ENCODE peak calls at places on chromosome 20, in five cellular contexts. X is CD8-positive, alpha-beta T cell; V is neural progenitor cell; S is endodermal cell; N is H1. R is an unnamed sample.

GRCh38 chr20:44888226-44889103 is 3.0 kb downstream of the YWHAB start:
- DNase-seq in N (no peak), S (no peak), X (no peak), V (no peak), R (no peak)

GRCh38 chr20:47062226-47062880 is 167.7 kb downstream of the EYA2 start:
- DNase-seq in N (no peak), V (no peak), S (no peak), X (no peak), R (no peak)

GRCh38 chr20:37501940-37502339 is 19.1 kb upstream of the NNAT start:
- DNase-seq in N (no peak), S (peak; percentile 81), V (no peak), X (no peak), R (no peak)

GRCh38 chr20:10573273-10573950 is 100.4 kb downstream of the JAG1 start:
- DNase-seq in N (no peak), V (no peak), X (no peak), S (no peak), R (no peak)

GRCh38 chr20:8639112-8639778 is 429.6 kb upstream of the PLCB4 start:
- DNase-seq in N (no peak), V (peak; percentile 57), X (no peak), S (peak; percentile 58), R (no peak)

GRCh38 chr20:64237316-64237715 is 18.2 kb upstream of the PCMTD2 start:
- DNase-seq in S (no peak), X (no peak), N (no peak), V (no peak), R (no peak)

GRCh38 chr20:25286917-25287316 is 39.0 kb downstream of the PYGB start:
- DNase-seq in N (no peak), S (no peak), X (no peak), V (no peak), R (no peak)

GRCh38 chr20:57496592-57496991 is 28.3 kb downstream of the CTCFL start:
- DNase-seq in X (no peak), S (peak; percentile 4), V (no peak), N (no peak), R (no peak)

GRCh38 chr20:50254466-50255079 is 63.9 kb downstream of the CEBPB start:
- DNase-seq in V (no peak), S (no peak), N (no peak), X (no peak), R (no peak)

GRCh38 chr20:41426361-41426900 is 59.8 kb upstream of the EMILIN3 start:
- DNase-seq in S (no peak), N (no peak), V (no peak), X (no peak), R (no peak)
- H3K36me3 ChIP-seq in S (peaks cover 89% of the 10 kb centered on the region), N (peaks cover 68% of the 10 kb centered on the region), V (peaks cover 5% of the 10 kb centered on the region), X (peaks cover 21% of the 10 kb centered on the region), R (peaks cover 11% of the 10 kb centered on the region)

GRCh38 chr20:18729426-18729825 is 84.2 kb upstream of the SCP2D1 start:
- DNase-seq in S (no peak), V (no peak), N (no peak), X (no peak), R (no peak)

GRCh38 chr20:18728867-18729224 is 84.7 kb upstream of the SCP2D1 start:
- DNase-seq in S (no peak), N (no peak), X (no peak), V (no peak), R (peak; percentile 25)

GRCh38 chr20:18724788-18725476 is 88.7 kb upstream of the SCP2D1 start:
- DNase-seq in S (no peak), X (no peak), V (no peak), N (no peak), R (no peak)

GRCh38 chr20:18727032-18727508 is 86.5 kb upstream of the SCP2D1 start:
- DNase-seq in N (no peak), S (no peak), X (no peak), V (no peak), R (no peak)

GRCh38 chr20:18728165-18728866 is 85.3 kb upstream of the SCP2D1 start:
- DNase-seq in V (no peak), S (no peak), X (no peak), N (no peak), R (peak; percentile 57)
- H3K4me3 ChIP-seq in V (no peak overlapping the region), S (no peak overlapping the region), X (no peak overlapping the region), N (no peak overlapping the region), R (no peak overlapping the region)

GRCh38 chr20:39778847-39779641 is 816.9 kb downstream of the DHX35 start:
- DNase-seq in N (no peak), X (no peak), V (no peak), S (peak; percentile 48), R (no peak)
- TF ChIP-seq CTCF in N (no peak), X (no peak), V (no peak), S (no peak), R (no peak)

DNA sequence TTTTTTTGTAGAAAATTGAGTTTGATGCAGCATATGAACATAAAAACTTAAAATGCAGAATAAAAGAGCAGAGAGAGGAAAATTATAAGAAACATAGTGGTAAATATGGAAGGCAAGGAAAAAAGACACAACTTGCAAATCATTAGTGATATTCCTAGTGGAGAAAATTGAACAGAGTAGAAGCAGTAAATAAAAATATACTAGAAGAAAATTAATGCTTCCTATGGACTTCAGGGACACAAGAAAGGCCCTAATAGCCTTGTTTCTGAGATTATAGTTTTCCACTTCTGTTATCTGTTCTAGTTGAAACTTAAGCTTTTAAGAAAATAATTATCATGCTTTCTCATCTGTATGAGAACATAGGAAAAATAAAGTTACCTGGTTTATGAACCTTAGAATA is 25.6 kb upstream of the ADIG start:
- DNase-seq in N (no peak), S (no peak), X (no peak), V (no peak), R (no peak)
- H3K36me3 ChIP-seq in N (peaks cover 38% of the 10 kb centered on the region), S (peaks cover 91% of the 10 kb centered on the region), X (peaks cover 42% of the 10 kb centered on the region), V (peaks cover 26% of the 10 kb centered on the region), R (peaks cover 9% of the 10 kb centered on the region)

GRCh38 chr20:62363920-62364851 is 2.9 kb downstream of the LAMA5 start:
- DNase-seq in X (no peak), S (peak; percentile 74), V (peak; percentile 51), N (no peak), R (no peak)
- H3K4me3 ChIP-seq in X (no peak overlapping the region), S (no peak overlapping the region), V (no peak overlapping the region), N (no peak overlapping the region), R (no peak overlapping the region)

DNA sequence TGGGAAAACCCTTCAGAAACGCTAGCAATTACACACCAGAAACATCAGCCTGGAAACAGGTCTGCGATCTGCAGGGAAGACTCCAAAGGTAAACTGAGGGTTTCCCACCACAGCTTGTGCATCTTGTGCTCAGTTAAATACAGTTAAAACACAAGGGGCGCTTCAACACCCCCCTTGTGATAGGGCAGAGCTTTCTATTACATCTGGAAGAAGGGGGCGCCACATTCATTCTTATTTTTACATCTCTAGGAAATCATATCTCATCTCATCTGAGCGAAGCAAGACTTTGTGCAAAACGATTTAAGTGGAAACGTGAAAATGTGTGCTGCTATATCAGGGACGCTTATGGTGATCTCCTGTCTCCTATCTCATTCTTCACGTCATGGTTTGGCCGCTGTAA is 58.5 kb downstream of the PRND start:
- DNase-seq in S (no peak), N (no peak), X (no peak), V (no peak), R (no peak)
- TF ChIP-seq CTCF in S (peak; percentile 39), N (peak; percentile 37), X (no peak), V (no peak), R (peak; percentile 7)

DNA sequence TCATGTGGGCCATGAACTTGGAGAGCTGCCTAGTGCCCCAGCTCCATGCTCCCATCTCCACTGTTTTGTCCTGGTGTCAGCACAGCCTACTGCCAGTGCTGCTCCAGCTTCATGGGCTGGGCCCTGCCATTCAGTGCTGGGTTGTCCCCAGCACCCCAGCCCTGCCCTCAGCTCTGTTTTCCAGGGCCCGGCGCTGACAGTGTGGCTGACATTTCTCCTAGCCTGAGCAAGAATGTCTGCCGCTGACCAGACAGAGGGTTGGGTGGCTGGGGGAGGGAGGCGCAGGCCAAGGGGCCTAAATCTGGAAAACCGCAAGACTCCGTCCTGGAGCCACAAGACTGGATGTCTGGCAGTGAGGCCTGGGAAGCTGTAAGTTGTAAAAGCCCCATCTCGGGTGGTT is 78.9 kb downstream of the DHX35 start:
- DNase-seq in N (no peak), V (no peak), S (no peak), X (no peak), R (no peak)
- H3K36me3 ChIP-seq in N (peaks cover 15% of the 10 kb centered on the region), V (no peaks in the 10 kb centered on the region), S (peaks cover 35% of the 10 kb centered on the region), X (peaks cover 13% of the 10 kb centered on the region), R (peaks cover 28% of the 10 kb centered on the region)

DNA sequence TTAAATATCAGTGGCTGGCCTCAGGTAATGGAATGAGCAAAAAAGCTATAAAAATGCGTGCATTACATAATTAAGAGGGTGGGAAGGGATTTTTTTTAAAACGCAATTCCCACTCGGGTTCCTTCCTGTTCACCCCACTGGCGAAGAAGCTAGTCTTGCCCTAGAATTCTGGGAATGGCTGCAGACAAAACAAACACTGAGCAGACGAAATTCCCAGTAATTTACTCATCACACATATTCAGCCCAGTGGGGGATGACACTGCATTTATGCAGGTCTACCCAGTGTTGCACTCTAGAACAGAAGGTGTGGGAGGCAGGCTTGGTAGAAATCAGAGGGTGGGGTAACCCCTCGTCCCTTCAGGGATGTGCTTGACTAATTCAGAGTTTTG is 2695.0 kb upstream of the DEFB115 start:
- DNase-seq in N (no peak), X (no peak), S (peak; percentile 58), V (no peak), R (no peak)
- H3K4me3 ChIP-seq in N (no peak overlapping the region), X (no peak overlapping the region), S (peak overlapping the region; percentile 11), V (no peak overlapping the region), R (no peak overlapping the region)

GRCh38 chr20:16729565-16730460 is at the start of gene SNRPB2:
- DNase-seq in S (peak; percentile 97), V (peak; percentile 95), N (peak; percentile 91), X (peak; percentile 91), R (peak; percentile 87)
- TF ChIP-seq CTCF in S (peak; percentile 37), V (peak; percentile 9), N (no peak), X (no peak), R (no peak)

GRCh38 chr20:497979-498378 is 35.6 kb upstream of the TBC1D20 start:
- DNase-seq in S (no peak), N (no peak), V (no peak), X (no peak), R (no peak)

DNA sequence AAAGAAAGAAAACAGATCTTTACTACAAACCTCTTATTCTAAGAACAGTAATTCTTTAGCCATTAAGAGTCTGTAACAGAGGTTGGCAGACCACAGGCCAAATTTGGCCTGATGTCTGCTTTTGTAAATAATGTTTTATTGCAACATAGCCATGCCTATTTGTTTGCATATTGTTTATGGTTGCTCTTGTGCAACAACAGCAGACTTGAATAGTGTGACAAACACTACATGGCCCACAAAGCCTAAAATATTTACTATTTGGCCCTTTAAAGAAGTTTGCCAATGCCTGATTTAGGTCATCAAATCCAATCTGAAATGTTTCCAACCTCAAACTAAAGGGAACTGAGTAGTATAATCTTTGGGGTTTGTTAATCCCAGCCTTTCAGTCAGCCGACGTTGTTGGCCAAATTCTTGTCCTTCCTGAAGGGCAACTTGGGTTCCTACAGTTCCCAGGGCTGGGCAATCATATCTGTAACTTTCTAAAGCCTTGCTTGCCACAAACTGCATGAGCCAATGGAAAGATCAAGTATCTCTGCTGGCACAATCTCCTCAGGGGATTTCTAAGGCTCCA is 33.9 kb upstream of the TBC1D20 start:
- DNase-seq in N (no peak), S (no peak), X (no peak), V (no peak), R (no peak)
- H3K36me3 ChIP-seq in N (peaks cover 95% of the 10 kb centered on the region), S (peaks cover 91% of the 10 kb centered on the region), X (peaks cover 45% of the 10 kb centered on the region), V (peaks cover 19% of the 10 kb centered on the region), R (peaks cover 31% of the 10 kb centered on the region)

R was measured in GM06990.